ENCODE peak calls at places on chromosomes 4 and X, in five cellular contexts. E is endodermal cell; Q is stomach; Z is foreskin fibroblast; A is CD8-positive, alpha-beta T cell. Y is an unnamed sample.

GRCh38 chrX:150616863-150617198 is 48.4 kb downstream of the MTM1 start:
- DNase-seq in Q (no peak), E (no peak), A (no peak), Z (peak; percentile 4), Y (no peak)

GRCh38 chr4:21134994-21135393 is 434.7 kb downstream of the PACRGL start:
- DNase-seq in A (no peak), E (no peak), Q (no peak), Z (peak; percentile 52), Y (no peak)

GRCh38 chrX:96591418-96591817 is 93.2 kb upstream of the DIAPH2 start:
- DNase-seq in Q (no peak), E (no peak), A (no peak), Z (peak; percentile 67), Y (no peak)

GRCh38 chrX:100647739-100648138 is 3.7 kb downstream of the SRPX2 start:
- DNase-seq in A (no peak), Q (no peak), E (no peak), Z (no peak), Y (no peak)

GRCh38 chrX:115679460-115679859 is 118.5 kb downstream of the PLS3 start:
- DNase-seq in Q (no peak), E (no peak), A (no peak), Z (peak; percentile 41), Y (no peak)

GRCh38 chr4:87087015-87087920 is 133.2 kb downstream of the KLHL8 start:
- DNase-seq in Z (no peak), Q (no peak), A (no peak), E (no peak), Y (no peak)

GRCh38 chr4:13530823-13531608 is 13.3 kb downstream of the NKX3-2 start:
- DNase-seq in A (no peak), Q (no peak), E (peak; percentile 90), Z (peak; percentile 8), Y (no peak)

GRCh38 chrX:136627381-136627780 is 20.6 kb upstream of the CD40LG start:
- DNase-seq in Q (no peak), E (no peak), Z (no peak), A (no peak), Y (no peak)

GRCh38 chr4:107500551-107500950 is 219.5 kb downstream of the PAPSS1 start:
- DNase-seq in Q (no peak), E (no peak), A (no peak), Z (no peak), Y (no peak)

GRCh38 chr4:40897557-40898203 is 147.9 kb downstream of the NSUN7 start:
- DNase-seq in A (peak; percentile 44), Z (peak; percentile 64), Q (peak; percentile 75), E (peak; percentile 92), Y (peak; percentile 83)

GRCh38 chrX:153771686-153772607 is 7.9 kb downstream of the PLXNB3 start:
- DNase-seq in E (peak; percentile 28), Q (no peak), A (no peak), Z (no peak), Y (no peak)

GRCh38 chrX:22395372-22395771 is 122.7 kb downstream of the CBLL2 start:
- DNase-seq in A (no peak), Q (no peak), Z (peak; percentile 22), E (no peak), Y (no peak)

GRCh38 chr4:119628281-119629141 is at the start of gene PDE5A:
- DNase-seq in A (peak; percentile 66), Q (peak; percentile 83), E (peak; percentile 98), Z (peak; percentile 93), Y (peak; percentile 96)

GRCh38 chrX:96407043-96407442 is 277.6 kb upstream of the DIAPH2 start:
- DNase-seq in E (peak; percentile 38), Z (peak; percentile 74), A (no peak), Q (peak; percentile 51), Y (peak; percentile 42)

GRCh38 chrX:44669626-44670025 is 127.0 kb upstream of the FUNDC1 start:
- DNase-seq in E (no peak), A (no peak), Z (no peak), Q (no peak), Y (no peak)

GRCh38 chr4:107734120-107734519 is 14.1 kb upstream of the PAPSS1 start:
- DNase-seq in E (peak; percentile 83), A (no peak), Q (no peak), Z (no peak), Y (no peak)

GRCh38 chr4:129140521-129140920 is 44.6 kb downstream of the C4orf33 start:
- DNase-seq in E (no peak), Z (peak; percentile 3), Q (no peak), A (no peak), Y (no peak)

GRCh38 chr4:152956650-152957436 is 20.7 kb downstream of the FHDC1 start:
- DNase-seq in A (no peak), Q (peak; percentile 46), Z (peak; percentile 70), E (peak; percentile 75), Y (no peak)

GRCh38 chr4:170522427-170522970 is 432.7 kb upstream of the AADAT start:
- DNase-seq in E (no peak), Z (no peak), Q (no peak), A (no peak), Y (no peak)

GRCh38 chr4:41303372-41304118 is 46.8 kb downstream of the UCHL1 start:
- DNase-seq in A (no peak), Z (no peak), Q (no peak), E (no peak), Y (no peak)

GRCh38 chrX:45758319-45758718 is 557.6 kb upstream of the DIPK2B start:
- DNase-seq in A (no peak), Q (no peak), E (no peak), Z (peak; percentile 83), Y (no peak)

GRCh38 chrX:68416592-68416991 is 16.7 kb downstream of the OPHN1 start:
- DNase-seq in E (no peak), A (no peak), Z (no peak), Q (no peak), Y (no peak)

GRCh38 chrX:71870337-71871098 is 40.1 kb upstream of the NHSL2 start:
- DNase-seq in Z (peak; percentile 1), Q (no peak), A (no peak), E (peak; percentile 89), Y (no peak)

GRCh38 chrX:143788265-143788664 is 67.7 kb upstream of the SPANXN2 start:
- DNase-seq in A (no peak), E (no peak), Z (no peak), Q (no peak), Y (no peak)

GRCh38 chrX:73943572-73943899 is 360.4 kb upstream of the ZCCHC13 start:
- DNase-seq in A (no peak), E (no peak), Z (peak; percentile 3), Q (no peak), Y (no peak)

GRCh38 chr4:11898796-11899195 is 470.1 kb upstream of the HS3ST1 start:
- DNase-seq in Q (no peak), A (no peak), E (no peak), Z (no peak), Y (no peak)

GRCh38 chrX:17595456-17596035 is 141.7 kb upstream of the SCML1 start:
- DNase-seq in Q (no peak), A (no peak), Z (peak; percentile 50), E (no peak), Y (no peak)

GRCh38 chrX:107700317-107700774 is 72.0 kb downstream of the PRPS1 start:
- DNase-seq in Q (no peak), A (no peak), E (peak; percentile 63), Z (peak; percentile 70), Y (peak; percentile 65)

GRCh38 chrX:93673869-93674271 is at the start of gene FAM133A:
- DNase-seq in Z (no peak), E (no peak), A (no peak), Q (no peak), Y (no peak)

DNA sequence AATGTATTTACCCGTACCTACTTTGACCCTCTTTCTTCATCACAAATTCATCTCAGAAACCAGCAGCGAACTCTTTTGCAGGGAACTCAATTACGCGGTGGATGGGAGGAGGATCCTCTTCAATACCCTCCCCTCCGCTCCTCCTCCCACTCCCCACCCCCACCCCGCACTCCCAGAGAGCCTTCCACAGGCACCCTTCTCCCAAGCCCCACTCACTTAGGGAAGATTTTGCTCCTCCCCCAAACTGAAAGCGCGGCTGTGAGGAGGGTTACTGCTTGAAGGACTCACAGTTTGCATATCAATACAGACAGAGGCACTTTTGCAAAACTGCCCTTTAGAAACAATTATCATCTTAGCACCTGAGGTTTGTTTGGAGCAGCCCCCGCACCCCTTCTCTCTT is 955 bp upstream of the IL1RAPL1 start:
- DNase-seq in Z (peak; percentile 15), A (no peak), E (peak; percentile 75), Q (no peak), Y (no peak)
- H3K4me3 ChIP-seq in Z (no peak overlapping the region), A (no peak overlapping the region), E (peak overlapping the region; percentile 77), Q (peak overlapping the region; percentile 32), Y (no peak overlapping the region)

GRCh38 chr4:14787894-14788293 is 214.4 kb upstream of the CPEB2 start:
- DNase-seq in E (peak; percentile 77), A (no peak), Z (peak; percentile 3), Q (no peak), Y (no peak)
- TF ChIP-seq CTCF in E (peak; percentile 81), A (no peak), Z (peak; percentile 30), Q (no peak), Y (no peak)

GRCh38 chr4:154491341-154491679 is 289 bp downstream of the DCHS2 start:
- DNase-seq in A (no peak), Q (no peak), Z (peak; percentile 67), E (peak; percentile 80), Y (no peak)
- H3K4me3 ChIP-seq in A (peak overlapping the region; percentile 41), Q (peak overlapping the region; percentile 58), Z (no peak overlapping the region), E (peak overlapping the region; percentile 76), Y (peak overlapping the region; percentile 27)

DNA sequence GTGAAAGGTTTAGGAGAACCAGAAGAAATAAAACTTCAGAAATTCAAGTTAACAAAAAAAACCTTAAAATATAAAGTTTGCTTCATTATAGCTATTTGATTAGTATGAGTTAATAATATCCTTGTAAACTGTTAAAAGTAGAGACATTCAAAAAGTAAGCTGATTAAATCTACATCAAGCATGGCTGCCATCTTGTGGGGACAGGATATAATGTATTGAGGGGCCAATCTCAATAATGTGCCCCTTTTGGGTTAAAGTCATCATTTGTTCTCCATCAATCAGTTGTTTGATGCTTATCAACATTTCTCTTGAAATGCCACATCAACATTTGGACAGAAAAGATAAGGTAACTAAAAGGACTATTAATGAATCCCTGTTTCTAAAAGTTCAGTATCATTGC is 4.6 kb upstream of the GRID2 start:
- DNase-seq in A (no peak), Q (no peak), E (no peak), Z (peak; percentile 23), Y (no peak)
- TF ChIP-seq CTCF in A (no peak), Q (no peak), E (peak; percentile 66), Z (no peak), Y (no peak)